ENCODE peak calls at places on chromosomes 12 and 14, in six cellular contexts. One of them, this sample, is unnamed.
A peak's percentile ranks its signal among the peaks of the same experiment; 100 is the strongest.

GRCh38 chr14:60656755-60657608 is 7.7 kb upstream of the SIX1 start:
- DNase-seq in RCC 7860: no peak
- DNase-seq in HEK293T: no peak
- DNase-seq in NCI-H1417: peak; percentile 82
- DNase-seq in dorsolateral prefrontal cortex: no peak
- DNase-seq in substantia nigra: peak; percentile 42
- DNase-seq in this sample: no peak

GRCh38 chr12:53786411-53786810 is 34.6 kb upstream of the CISTR start:
- DNase-seq in HEK293T: no peak
- DNase-seq in RCC 7860: no peak
- DNase-seq in dorsolateral prefrontal cortex: no peak
- DNase-seq in substantia nigra: peak; percentile 4
- DNase-seq in NCI-H1417: no peak
- DNase-seq in this sample: no peak

GRCh38 chr12:131103614-131104463 is 150.1 kb downstream of the ADGRD1 start:
- DNase-seq in substantia nigra: no peak
- DNase-seq in NCI-H1417: no peak
- DNase-seq in dorsolateral prefrontal cortex: no peak
- DNase-seq in HEK293T: no peak
- DNase-seq in RCC 7860: no peak
- DNase-seq in this sample: no peak

GRCh38 chr12:109775172-109775881 is 57.9 kb downstream of the TRPV4 start:
- DNase-seq in HEK293T: peak; percentile 77
- DNase-seq in NCI-H1417: peak; percentile 66
- DNase-seq in dorsolateral prefrontal cortex: peak; percentile 74
- DNase-seq in substantia nigra: peak; percentile 82
- DNase-seq in RCC 7860: peak; percentile 30
- DNase-seq in this sample: peak; percentile 35

GRCh38 chr14:88868558-88869159 is 44.2 kb downstream of the TTC8 start:
- DNase-seq in substantia nigra: no peak
- DNase-seq in NCI-H1417: peak; percentile 37
- DNase-seq in dorsolateral prefrontal cortex: no peak
- DNase-seq in RCC 7860: no peak
- DNase-seq in HEK293T: no peak
- DNase-seq in this sample: no peak

GRCh38 chr14:72081139-72081538 is 148.9 kb downstream of the RGS6 start:
- DNase-seq in HEK293T: no peak
- DNase-seq in dorsolateral prefrontal cortex: no peak
- DNase-seq in substantia nigra: no peak
- DNase-seq in NCI-H1417: no peak
- DNase-seq in RCC 7860: no peak
- DNase-seq in this sample: no peak

GRCh38 chr14:34655959-34656358 is 26.0 kb upstream of the SNX6 start:
- DNase-seq in NCI-H1417: no peak
- DNase-seq in HEK293T: no peak
- DNase-seq in substantia nigra: no peak
- DNase-seq in RCC 7860: no peak
- DNase-seq in dorsolateral prefrontal cortex: no peak
- DNase-seq in this sample: no peak

GRCh38 chr12:6869049-6870021 is 2.0 kb downstream of the TPI1 start:
- DNase-seq in substantia nigra: peak; percentile 83
- DNase-seq in NCI-H1417: peak; percentile 88
- DNase-seq in HEK293T: peak; percentile 68
- DNase-seq in dorsolateral prefrontal cortex: peak; percentile 62
- DNase-seq in RCC 7860: peak; percentile 67
- DNase-seq in this sample: no peak

GRCh38 chr12:75893758-75894157 is 137.8 kb downstream of the PHLDA1 start:
- DNase-seq in NCI-H1417: no peak
- DNase-seq in substantia nigra: no peak
- DNase-seq in RCC 7860: no peak
- DNase-seq in dorsolateral prefrontal cortex: no peak
- DNase-seq in HEK293T: no peak
- DNase-seq in this sample: no peak